ENCODE peak calls at places on chromosome 22, in ten cellular contexts. One of them, this sample, is unnamed. For H3K4me1, the result is how much of the 10 kb centered on the place peaks cover.

GRCh38 chr22:36180038-36180880 is 19.7 kb upstream of the APOL3 start:
- DNase-seq in small intestine: peak
- DNase-seq in CD8-positive, alpha-beta T cell: peak
- DNase-seq in stomach: peak
- DNase-seq in IMR-90: peak
- DNase-seq in effector memory CD4-positive, alpha-beta T cell: peak
- DNase-seq in HCT116: peak
- DNase-seq in heart left ventricle: peak
- DNase-seq in prostate gland: peak
- DNase-seq in neuronal stem cell: peak
- DNase-seq in this sample: peak

GRCh38 chr22:40414838-40415505 is 44.6 kb downstream of the SGSM3 start:
- DNase-seq in CD8-positive, alpha-beta T cell: no peak
- DNase-seq in IMR-90: no peak
- DNase-seq in effector memory CD4-positive, alpha-beta T cell: no peak
- DNase-seq in stomach: no peak
- DNase-seq in heart left ventricle: no peak
- DNase-seq in HCT116: no peak
- DNase-seq in small intestine: no peak
- DNase-seq in prostate gland: no peak
- DNase-seq in neuronal stem cell: no peak
- DNase-seq in this sample: no peak

GRCh38 chr22:22918297-22918965 is 30.8 kb downstream of the IGLL5 start:
- DNase-seq in prostate gland: no peak
- DNase-seq in effector memory CD4-positive, alpha-beta T cell: no peak
- DNase-seq in CD8-positive, alpha-beta T cell: no peak
- DNase-seq in heart left ventricle: no peak
- DNase-seq in IMR-90: no peak
- DNase-seq in neuronal stem cell: no peak
- DNase-seq in small intestine: no peak
- DNase-seq in stomach: no peak
- DNase-seq in HCT116: no peak
- DNase-seq in this sample: no peak

GRCh38 chr22:25540912-25541660 is 23.4 kb upstream of the GRK3 start:
- DNase-seq in small intestine: no peak
- DNase-seq in heart left ventricle: no peak
- DNase-seq in effector memory CD4-positive, alpha-beta T cell: no peak
- DNase-seq in IMR-90: no peak
- DNase-seq in HCT116: no peak
- DNase-seq in stomach: no peak
- DNase-seq in CD8-positive, alpha-beta T cell: no peak
- DNase-seq in neuronal stem cell: no peak
- DNase-seq in prostate gland: no peak
- DNase-seq in this sample: no peak

GRCh38 chr22:20946080-20946986 is 20.7 kb upstream of the AIFM3 start:
- DNase-seq in prostate gland: no peak
- DNase-seq in HCT116: no peak
- DNase-seq in stomach: no peak
- DNase-seq in heart left ventricle: no peak
- DNase-seq in effector memory CD4-positive, alpha-beta T cell: no peak
- DNase-seq in neuronal stem cell: no peak
- DNase-seq in IMR-90: peak
- DNase-seq in small intestine: no peak
- DNase-seq in CD8-positive, alpha-beta T cell: no peak
- DNase-seq in this sample: no peak

GRCh38 chr22:39362271-39362670 is 12.5 kb downstream of the SYNGR1 start:
- DNase-seq in stomach: no peak
- DNase-seq in effector memory CD4-positive, alpha-beta T cell: no peak
- DNase-seq in neuronal stem cell: no peak
- DNase-seq in IMR-90: no peak
- DNase-seq in small intestine: no peak
- DNase-seq in CD8-positive, alpha-beta T cell: no peak
- DNase-seq in prostate gland: no peak
- DNase-seq in HCT116: no peak
- DNase-seq in heart left ventricle: no peak
- DNase-seq in this sample: no peak

GRCh38 chr22:31248965-31249940 is 37.2 kb downstream of the LIMK2 start:
- DNase-seq in small intestine: no peak
- DNase-seq in neuronal stem cell: no peak
- DNase-seq in effector memory CD4-positive, alpha-beta T cell: no peak
- DNase-seq in IMR-90: no peak
- DNase-seq in prostate gland: peak
- DNase-seq in HCT116: no peak
- DNase-seq in stomach: no peak
- DNase-seq in heart left ventricle: no peak
- DNase-seq in CD8-positive, alpha-beta T cell: no peak
- DNase-seq in this sample: no peak

GRCh38 chr22:30390974-30391691 is 3.9 kb upstream of the RNF215 start:
- DNase-seq in small intestine: peak
- DNase-seq in heart left ventricle: peak
- DNase-seq in stomach: peak
- DNase-seq in IMR-90: peak
- DNase-seq in effector memory CD4-positive, alpha-beta T cell: peak
- DNase-seq in prostate gland: peak
- DNase-seq in HCT116: peak
- DNase-seq in CD8-positive, alpha-beta T cell: peak
- DNase-seq in neuronal stem cell: no peak
- DNase-seq in this sample: peak

DNA sequence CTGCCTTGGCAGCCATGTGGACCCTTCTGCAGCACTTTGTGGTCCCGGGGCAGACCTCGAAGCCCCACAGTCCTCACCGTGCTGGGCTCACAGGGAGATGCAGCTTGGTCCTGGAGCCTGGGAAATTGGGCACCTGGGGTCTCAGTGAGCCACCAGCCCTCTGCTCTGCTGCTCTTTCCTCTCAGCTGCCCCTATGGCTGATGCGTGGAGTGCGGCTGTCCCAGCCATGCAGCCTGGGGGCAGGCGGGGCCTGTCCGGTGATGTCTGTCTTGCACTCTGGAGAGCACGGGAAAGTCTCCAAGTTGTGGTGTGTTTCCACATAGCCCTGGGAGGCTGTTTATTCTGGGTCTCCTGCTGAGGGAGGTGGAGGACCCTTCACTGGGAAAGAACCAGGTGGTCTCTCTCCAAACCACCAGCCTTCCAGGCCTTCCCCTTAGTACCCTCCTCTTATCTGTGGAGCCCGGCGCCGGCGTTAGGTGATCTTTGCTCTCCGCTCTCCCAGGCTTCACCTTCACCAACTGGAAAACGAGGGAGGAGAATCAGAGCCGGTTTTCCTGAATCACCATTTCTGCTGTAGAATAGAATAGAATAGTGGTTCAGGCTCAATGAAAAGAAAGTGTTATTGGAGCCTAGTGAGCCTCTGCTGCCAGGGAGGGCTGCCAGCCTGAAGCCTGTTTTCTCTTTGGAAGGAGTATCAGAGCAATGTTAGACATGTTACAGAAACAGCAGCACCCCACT is 41.2 kb upstream of the GRAMD4 start:
- DNase-seq in CD8-positive, alpha-beta T cell: no peak
- DNase-seq in heart left ventricle: peak
- DNase-seq in prostate gland: no peak
- DNase-seq in HCT116: no peak
- DNase-seq in stomach: peak
- DNase-seq in small intestine: peak
- DNase-seq in neuronal stem cell: no peak
- DNase-seq in effector memory CD4-positive, alpha-beta T cell: no peak
- DNase-seq in IMR-90: peak
- DNase-seq in this sample: peak
- H3K4me1 ChIP-seq in CD8-positive, alpha-beta T cell: under half
- H3K4me1 ChIP-seq in heart left ventricle: under half
- H3K4me1 ChIP-seq in prostate gland: under half
- H3K4me1 ChIP-seq in HCT116: under half
- H3K4me1 ChIP-seq in stomach: half or more
- H3K4me1 ChIP-seq in small intestine: under half
- H3K4me1 ChIP-seq in neuronal stem cell: under half
- H3K4me1 ChIP-seq in effector memory CD4-positive, alpha-beta T cell: under half
- H3K4me1 ChIP-seq in IMR-90: under half
- H3K4me1 ChIP-seq in this sample: under half

GRCh38 chr22:37557321-37558001 is 2.8 kb upstream of the CDC42EP1 start:
- DNase-seq in HCT116: no peak
- DNase-seq in IMR-90: no peak
- DNase-seq in small intestine: peak
- DNase-seq in heart left ventricle: no peak
- DNase-seq in prostate gland: no peak
- DNase-seq in CD8-positive, alpha-beta T cell: no peak
- DNase-seq in effector memory CD4-positive, alpha-beta T cell: no peak
- DNase-seq in neuronal stem cell: no peak
- DNase-seq in stomach: no peak
- DNase-seq in this sample: no peak
- H3K4me1 ChIP-seq in HCT116: under half
- H3K4me1 ChIP-seq in IMR-90: under half
- H3K4me1 ChIP-seq in small intestine: under half
- H3K4me1 ChIP-seq in heart left ventricle: under half
- H3K4me1 ChIP-seq in prostate gland: under half
- H3K4me1 ChIP-seq in CD8-positive, alpha-beta T cell: under half
- H3K4me1 ChIP-seq in effector memory CD4-positive, alpha-beta T cell: under half
- H3K4me1 ChIP-seq in neuronal stem cell: under half
- H3K4me1 ChIP-seq in stomach: under half
- H3K4me1 ChIP-seq in this sample: under half

GRCh38 chr22:45533731-45534130 is 31.0 kb downstream of the FBLN1 start:
- DNase-seq in IMR-90: no peak
- DNase-seq in neuronal stem cell: no peak
- DNase-seq in CD8-positive, alpha-beta T cell: no peak
- DNase-seq in small intestine: no peak
- DNase-seq in effector memory CD4-positive, alpha-beta T cell: no peak
- DNase-seq in stomach: no peak
- DNase-seq in heart left ventricle: no peak
- DNase-seq in HCT116: no peak
- DNase-seq in prostate gland: no peak
- DNase-seq in this sample: no peak

GRCh38 chr22:45535400-45535799 is 32.7 kb downstream of the FBLN1 start:
- DNase-seq in heart left ventricle: no peak
- DNase-seq in effector memory CD4-positive, alpha-beta T cell: no peak
- DNase-seq in IMR-90: no peak
- DNase-seq in small intestine: no peak
- DNase-seq in HCT116: no peak
- DNase-seq in prostate gland: no peak
- DNase-seq in neuronal stem cell: no peak
- DNase-seq in CD8-positive, alpha-beta T cell: no peak
- DNase-seq in stomach: no peak
- DNase-seq in this sample: no peak

GRCh38 chr22:45531441-45531840 is 28.8 kb downstream of the FBLN1 start:
- DNase-seq in IMR-90: no peak
- DNase-seq in HCT116: no peak
- DNase-seq in neuronal stem cell: no peak
- DNase-seq in prostate gland: no peak
- DNase-seq in small intestine: no peak
- DNase-seq in heart left ventricle: no peak
- DNase-seq in effector memory CD4-positive, alpha-beta T cell: no peak
- DNase-seq in stomach: no peak
- DNase-seq in CD8-positive, alpha-beta T cell: no peak
- DNase-seq in this sample: no peak

GRCh38 chr22:45531944-45532631 is 29.4 kb downstream of the FBLN1 start:
- DNase-seq in HCT116: no peak
- DNase-seq in small intestine: no peak
- DNase-seq in heart left ventricle: no peak
- DNase-seq in stomach: no peak
- DNase-seq in effector memory CD4-positive, alpha-beta T cell: no peak
- DNase-seq in prostate gland: no peak
- DNase-seq in IMR-90: no peak
- DNase-seq in neuronal stem cell: no peak
- DNase-seq in CD8-positive, alpha-beta T cell: no peak
- DNase-seq in this sample: no peak

GRCh38 chr22:45534339-45535192 is 31.9 kb downstream of the FBLN1 start:
- DNase-seq in heart left ventricle: no peak
- DNase-seq in neuronal stem cell: no peak
- DNase-seq in stomach: no peak
- DNase-seq in IMR-90: peak
- DNase-seq in HCT116: no peak
- DNase-seq in prostate gland: peak
- DNase-seq in effector memory CD4-positive, alpha-beta T cell: no peak
- DNase-seq in CD8-positive, alpha-beta T cell: no peak
- DNase-seq in small intestine: no peak
- DNase-seq in this sample: no peak
- H3K4me1 ChIP-seq in heart left ventricle: under half
- H3K4me1 ChIP-seq in neuronal stem cell: under half
- H3K4me1 ChIP-seq in stomach: under half
- H3K4me1 ChIP-seq in IMR-90: half or more
- H3K4me1 ChIP-seq in HCT116: under half
- H3K4me1 ChIP-seq in prostate gland: under half
- H3K4me1 ChIP-seq in effector memory CD4-positive, alpha-beta T cell: under half
- H3K4me1 ChIP-seq in CD8-positive, alpha-beta T cell: under half
- H3K4me1 ChIP-seq in small intestine: under half
- H3K4me1 ChIP-seq in this sample: under half

GRCh38 chr22:32850157-32850556 is 48.7 kb downstream of the TIMP3 start:
- DNase-seq in small intestine: no peak
- DNase-seq in neuronal stem cell: no peak
- DNase-seq in effector memory CD4-positive, alpha-beta T cell: no peak
- DNase-seq in IMR-90: no peak
- DNase-seq in CD8-positive, alpha-beta T cell: no peak
- DNase-seq in stomach: no peak
- DNase-seq in heart left ventricle: no peak
- DNase-seq in prostate gland: no peak
- DNase-seq in HCT116: no peak
- DNase-seq in this sample: no peak

GRCh38 chr22:32847067-32847491 is 45.6 kb downstream of the TIMP3 start:
- DNase-seq in prostate gland: peak
- DNase-seq in neuronal stem cell: no peak
- DNase-seq in CD8-positive, alpha-beta T cell: no peak
- DNase-seq in small intestine: no peak
- DNase-seq in IMR-90: no peak
- DNase-seq in heart left ventricle: peak
- DNase-seq in stomach: no peak
- DNase-seq in HCT116: no peak
- DNase-seq in effector memory CD4-positive, alpha-beta T cell: no peak
- DNase-seq in this sample: no peak

GRCh38 chr22:32849501-32849900 is 48.0 kb downstream of the TIMP3 start:
- DNase-seq in small intestine: no peak
- DNase-seq in stomach: no peak
- DNase-seq in neuronal stem cell: no peak
- DNase-seq in HCT116: no peak
- DNase-seq in CD8-positive, alpha-beta T cell: no peak
- DNase-seq in heart left ventricle: no peak
- DNase-seq in IMR-90: no peak
- DNase-seq in effector memory CD4-positive, alpha-beta T cell: no peak
- DNase-seq in prostate gland: no peak
- DNase-seq in this sample: no peak

GRCh38 chr22:32850591-32851517 is 49.3 kb downstream of the TIMP3 start:
- DNase-seq in small intestine: no peak
- DNase-seq in prostate gland: no peak
- DNase-seq in HCT116: no peak
- DNase-seq in IMR-90: no peak
- DNase-seq in neuronal stem cell: no peak
- DNase-seq in CD8-positive, alpha-beta T cell: no peak
- DNase-seq in heart left ventricle: peak
- DNase-seq in effector memory CD4-positive, alpha-beta T cell: no peak
- DNase-seq in stomach: peak
- DNase-seq in this sample: peak

DNA sequence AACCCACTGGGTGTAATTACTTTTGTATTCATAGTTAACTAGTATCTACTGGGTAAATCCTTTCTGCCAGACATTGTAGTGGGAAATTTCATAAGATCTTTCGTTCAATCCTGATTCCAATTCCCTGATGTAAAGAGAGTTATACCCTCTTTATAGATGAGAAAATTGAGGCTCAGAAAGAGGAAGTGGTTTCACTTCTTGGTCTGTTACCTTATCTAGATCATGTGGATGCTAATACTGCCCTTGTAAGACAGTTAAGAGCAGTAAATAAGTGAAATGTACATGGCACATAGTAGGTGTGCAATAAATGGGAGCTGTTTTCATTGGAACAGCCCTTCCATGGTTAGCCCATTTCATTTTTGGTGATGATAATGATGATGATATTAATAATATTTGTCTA is 46.7 kb downstream of the TIMP3 start:
- DNase-seq in IMR-90: no peak
- DNase-seq in neuronal stem cell: no peak
- DNase-seq in stomach: no peak
- DNase-seq in CD8-positive, alpha-beta T cell: no peak
- DNase-seq in HCT116: no peak
- DNase-seq in prostate gland: no peak
- DNase-seq in small intestine: no peak
- DNase-seq in heart left ventricle: no peak
- DNase-seq in effector memory CD4-positive, alpha-beta T cell: no peak
- DNase-seq in this sample: no peak
- H3K4me1 ChIP-seq in IMR-90: under half
- H3K4me1 ChIP-seq in neuronal stem cell: under half
- H3K4me1 ChIP-seq in stomach: under half
- H3K4me1 ChIP-seq in CD8-positive, alpha-beta T cell: under half
- H3K4me1 ChIP-seq in HCT116: under half
- H3K4me1 ChIP-seq in prostate gland: under half
- H3K4me1 ChIP-seq in small intestine: under half
- H3K4me1 ChIP-seq in heart left ventricle: under half
- H3K4me1 ChIP-seq in effector memory CD4-positive, alpha-beta T cell: under half
- H3K4me1 ChIP-seq in this sample: under half

This sample was measured in colonic mucosa.